ENCODE peak calls at places on chromosomes 16 and 17, in five cellular contexts. E is HCT116, G is vagina, P is Calu3, N is coronary artery. X is an unnamed sample.

GRCh38 chr17:42428141-42428944 is 5.3 kb upstream of the CAVIN1 start:
- DNase-seq in P (peak), G (no peak), N (no peak), E (peak), X (peak)

GRCh38 chr16:71794943-71795342 is 13.7 kb downstream of the AP1G1 start:
- DNase-seq in E (no peak), G (no peak), N (no peak), P (no peak), X (peak)

GRCh38 chr16:81329947-81330346 is 15.2 kb downstream of the GAN start:
- DNase-seq in P (no peak), G (no peak), E (no peak), N (no peak), X (no peak)

GRCh38 chr17:31549525-31550388 is 158.3 kb downstream of the RAB11FIP4 start:
- DNase-seq in N (peak), P (peak), E (peak), G (no peak), X (peak)

GRCh38 chr17:28716740-28717577 is 709 bp downstream of the RAB34 start:
- DNase-seq in P (no peak), N (no peak), G (no peak), E (no peak), X (no peak)

GRCh38 chr17:48542114-48542955 is 2.6 kb downstream of the HOXB2 start:
- DNase-seq in P (no peak), N (no peak), E (no peak), G (no peak), X (no peak)

GRCh38 chr16:3652373-3653037 is 2.0 kb upstream of the DNASE1 start:
- DNase-seq in G (peak), N (peak), P (no peak), E (no peak), X (peak)

GRCh38 chr16:53605356-53605755 is 98.3 kb downstream of the RPGRIP1L start:
- DNase-seq in N (no peak), G (no peak), P (no peak), E (no peak), X (no peak)

GRCh38 chr17:57499648-57500049 is 243.3 kb downstream of the MSI2 start:
- DNase-seq in P (no peak), G (no peak), E (no peak), N (no peak), X (no peak)

DNA sequence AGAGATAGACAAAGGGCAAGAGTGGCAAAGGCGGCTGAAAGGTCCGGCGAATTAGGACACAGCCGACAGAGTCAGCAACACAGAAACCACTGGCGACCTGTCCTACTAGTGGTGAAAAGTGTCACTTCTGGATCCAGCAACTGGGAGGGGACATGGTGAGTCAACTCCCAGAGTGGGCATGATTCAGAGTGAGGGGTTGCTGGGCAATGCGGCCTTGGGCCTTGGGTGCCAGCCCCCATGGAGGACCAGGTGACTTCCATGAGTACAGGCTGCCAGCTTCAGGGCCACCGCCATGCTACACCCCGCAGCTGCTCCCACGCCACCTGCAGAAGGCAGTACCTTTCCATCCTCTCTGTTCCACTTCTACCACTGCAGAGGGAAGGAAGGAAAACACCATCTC is 110.6 kb downstream of the ZFHX3 start:
- DNase-seq in P (no peak), N (no peak), E (no peak), G (no peak), X (no peak)
- TF ChIP-seq CTCF in P (no peak), N (no peak), E (no peak), G (no peak), X (no peak)

DNA sequence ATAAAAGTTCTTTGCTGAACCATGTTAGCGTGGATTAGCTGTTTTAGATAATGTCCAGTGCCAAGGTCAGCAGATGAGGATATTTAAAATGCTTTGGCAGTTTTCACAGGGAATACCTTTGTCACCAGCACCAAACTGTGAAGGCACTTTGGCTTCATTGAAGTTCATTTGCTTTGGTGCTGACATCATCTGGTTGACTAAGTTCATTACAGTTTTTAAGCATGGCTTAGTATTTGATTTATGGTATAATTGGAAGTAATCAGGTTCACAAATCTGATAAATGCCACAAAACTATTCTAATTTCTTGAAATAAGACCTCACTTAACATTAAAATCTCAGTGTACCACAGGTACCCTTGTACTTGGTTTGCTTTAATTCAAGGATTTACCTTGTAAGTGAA is 4.3 kb downstream of the GID4 start:
- DNase-seq in G (no peak), N (no peak), P (no peak), E (peak), X (no peak)
- TF ChIP-seq CTCF in G (no peak), N (no peak), P (no peak), E (peak), X (peak)

DNA sequence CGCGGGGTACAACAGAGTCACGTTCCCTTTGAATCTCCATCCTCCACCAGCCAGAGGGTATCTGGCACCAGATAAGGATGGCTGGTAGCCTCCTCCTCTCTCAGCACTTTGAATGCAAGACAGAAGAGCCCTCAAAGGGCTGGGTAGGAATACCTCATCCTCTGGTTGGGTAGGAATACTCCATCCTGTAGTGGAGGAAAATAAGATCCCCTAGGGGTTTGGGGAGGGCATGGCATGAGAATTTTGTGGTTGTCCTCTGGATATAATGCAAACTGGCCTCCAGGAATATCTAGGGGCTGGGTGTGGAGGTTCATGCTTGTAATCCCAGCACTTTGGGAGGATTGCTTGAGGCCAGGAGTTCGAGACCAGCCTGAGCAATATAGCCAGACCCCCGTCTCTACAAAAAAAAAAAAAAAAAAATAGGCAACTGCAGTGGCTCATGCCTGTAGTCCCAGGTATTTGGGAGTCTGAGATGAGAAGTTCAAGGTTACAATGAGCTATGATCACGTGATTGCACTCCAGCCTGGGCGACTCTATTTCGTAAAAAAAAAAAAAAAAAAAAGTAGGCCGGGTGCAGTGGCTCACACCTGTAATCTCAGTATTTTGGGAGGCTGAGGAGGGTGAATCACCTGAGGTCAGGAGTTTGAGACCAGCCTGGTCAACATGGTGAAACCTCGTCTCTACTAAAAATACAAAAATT is 2.7 kb downstream of the IGFBP4 start:
- DNase-seq in G (no peak), N (no peak), E (no peak), P (peak), X (no peak)
- TF ChIP-seq CTCF in G (no peak), N (no peak), E (peak), P (no peak), X (no peak)

GRCh38 chr17:34852614-34853013 is 108.6 kb downstream of the CCT6B start:
- DNase-seq in P (peak), N (no peak), G (no peak), E (peak), X (no peak)
- TF ChIP-seq CTCF in P (no peak), N (no peak), G (no peak), E (peak), X (no peak)

DNA sequence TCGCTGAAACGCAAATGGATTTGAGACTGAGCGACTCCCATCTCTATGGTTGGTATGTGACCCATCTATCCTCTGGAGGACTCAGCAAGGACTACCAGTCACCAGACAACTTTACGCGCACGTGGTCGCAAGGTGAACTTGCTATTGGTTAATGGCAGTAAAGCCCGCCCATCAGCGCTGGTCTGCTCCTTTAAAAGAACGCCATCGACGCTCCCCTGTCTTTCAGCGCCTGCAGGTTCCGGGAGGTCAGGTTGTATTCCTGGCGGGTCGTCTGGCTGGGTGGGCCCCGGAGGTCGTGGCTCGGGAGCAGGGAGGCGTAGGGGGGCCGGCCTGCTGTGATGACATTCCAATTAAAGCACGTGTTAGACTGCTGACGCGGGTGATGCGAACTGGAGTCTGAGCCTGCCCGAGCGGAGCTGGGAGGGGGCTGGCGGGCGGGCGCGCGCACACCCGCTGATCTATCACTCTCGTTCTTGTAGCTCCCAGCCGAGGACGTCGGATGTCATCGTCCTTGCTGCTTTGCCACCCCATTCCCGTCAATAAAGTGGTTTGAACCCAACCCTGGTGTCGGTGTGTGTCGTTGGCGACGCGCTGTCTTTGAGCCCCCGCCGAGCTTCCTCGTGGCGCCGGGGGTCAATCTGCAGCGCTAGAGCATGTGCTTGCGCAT is 15.9 kb upstream of the ERN1 start:
- DNase-seq in N (peak), G (no peak), P (peak), E (peak), X (peak)
- TF ChIP-seq CTCF in N (no peak), G (no peak), P (no peak), E (no peak), X (no peak)

GRCh38 chr17:68698761-68699160 is 97.6 kb upstream of the FAM20A start:
- DNase-seq in N (no peak), P (no peak), E (no peak), G (no peak), X (no peak)
- TF ChIP-seq CTCF in N (no peak), P (no peak), E (no peak), G (no peak), X (no peak)

GRCh38 chr16:24572069-24572468 is 32.7 kb downstream of the RBBP6 start:
- DNase-seq in P (no peak), N (no peak), G (no peak), E (no peak), X (no peak)

GRCh38 chr16:24573141-24573540 is 33.8 kb downstream of the RBBP6 start:
- DNase-seq in P (no peak), N (no peak), E (no peak), G (no peak), X (no peak)

GRCh38 chr16:24562811-24563210 is 23.4 kb downstream of the RBBP6 start:
- DNase-seq in N (no peak), G (no peak), P (no peak), E (no peak), X (no peak)

GRCh38 chr16:24568392-24568791 is 29.0 kb downstream of the RBBP6 start:
- DNase-seq in P (no peak), E (no peak), N (no peak), G (no peak), X (no peak)
- TF ChIP-seq CTCF in P (peak), E (peak), N (no peak), G (no peak), X (peak)

DNA sequence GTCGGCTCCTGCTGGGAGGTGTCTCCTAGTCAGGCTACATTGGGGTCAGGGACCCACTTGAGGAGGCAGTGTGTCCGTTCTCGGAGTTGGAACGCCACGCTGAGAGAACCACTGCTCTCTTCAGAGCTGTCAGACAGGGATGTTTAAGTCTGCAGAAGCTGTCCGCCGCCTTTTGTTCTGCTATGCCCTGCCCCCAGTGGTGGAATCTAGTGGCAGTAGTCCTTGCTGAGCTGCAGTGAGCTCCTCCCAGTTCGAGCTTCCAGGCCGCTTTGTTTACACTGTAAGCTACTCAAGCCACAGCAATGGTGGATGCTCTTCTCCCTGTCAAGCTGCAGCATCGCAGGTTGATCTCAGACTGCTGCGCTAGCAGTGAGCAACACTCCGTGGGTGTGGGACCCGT is 36.0 kb downstream of the ITFG1 start:
- DNase-seq in E (no peak), N (no peak), G (no peak), P (no peak), X (no peak)
- TF ChIP-seq CTCF in E (no peak), N (no peak), G (no peak), P (no peak), X (no peak)

GRCh38 chr17:16461606-16461866 is 30.5 kb downstream of the LRRC75A start:
- DNase-seq in P (no peak), N (no peak), G (no peak), E (no peak), X (no peak)

GRCh38 chr17:16462070-16462864 is 29.7 kb downstream of the LRRC75A start:
- DNase-seq in E (no peak), G (no peak), P (no peak), N (no peak), X (no peak)

GRCh38 chr17:16464001-16464640 is 27.9 kb downstream of the LRRC75A start:
- DNase-seq in G (no peak), E (no peak), P (no peak), N (no peak), X (no peak)

GRCh38 chr17:16464641-16465312 is 27.2 kb downstream of the LRRC75A start:
- DNase-seq in G (no peak), P (no peak), E (no peak), N (no peak), X (no peak)

GRCh38 chr17:16463341-16464000 is 28.5 kb downstream of the LRRC75A start:
- DNase-seq in N (no peak), P (peak), E (no peak), G (no peak), X (no peak)
- TF ChIP-seq CTCF in N (no peak), P (peak), E (peak), G (no peak), X (peak)

X was measured in osteocyte.